ENCODE peak calls at places on chromosomes 11 and 22, in eight cellular contexts. One of them, this sample, is unnamed. For H3K27me3, the result is how much of the 10 kb centered on the place peaks cover.

GRCh38 chr11:15748673-15749190 is 607.6 kb downstream of the SOX6 start:
- DNase-seq in K562: no peak
- DNase-seq in sigmoid colon: no peak
- DNase-seq in ovary: no peak
- DNase-seq in tibial nerve: no peak
- DNase-seq in HepG2: no peak
- DNase-seq in stomach: no peak
- DNase-seq in suprapubic skin: no peak
- DNase-seq in this sample: no peak

GRCh38 chr11:9796276-9796675 is 132.4 kb downstream of the SWAP70 start:
- DNase-seq in suprapubic skin: no peak
- DNase-seq in stomach: no peak
- DNase-seq in tibial nerve: no peak
- DNase-seq in K562: no peak
- DNase-seq in ovary: no peak
- DNase-seq in sigmoid colon: no peak
- DNase-seq in HepG2: no peak
- DNase-seq in this sample: no peak

GRCh38 chr22:24097961-24098391 is 83.3 kb upstream of the SUSD2 start:
- DNase-seq in sigmoid colon: peak
- DNase-seq in HepG2: no peak
- DNase-seq in suprapubic skin: peak
- DNase-seq in K562: no peak
- DNase-seq in tibial nerve: no peak
- DNase-seq in ovary: no peak
- DNase-seq in stomach: no peak
- DNase-seq in this sample: peak

GRCh38 chr11:115488945-115489344 is 15.3 kb downstream of the CADM1 start:
- DNase-seq in sigmoid colon: no peak
- DNase-seq in ovary: no peak
- DNase-seq in K562: no peak
- DNase-seq in tibial nerve: no peak
- DNase-seq in suprapubic skin: no peak
- DNase-seq in stomach: no peak
- DNase-seq in HepG2: peak
- DNase-seq in this sample: no peak

GRCh38 chr22:35218079-35218478 is 39.2 kb upstream of the HMGXB4 start:
- DNase-seq in sigmoid colon: no peak
- DNase-seq in stomach: no peak
- DNase-seq in tibial nerve: no peak
- DNase-seq in HepG2: no peak
- DNase-seq in K562: no peak
- DNase-seq in ovary: no peak
- DNase-seq in suprapubic skin: no peak
- DNase-seq in this sample: no peak

GRCh38 chr11:70503878-70504240 is 105.5 kb downstream of the CTTN start:
- DNase-seq in tibial nerve: no peak
- DNase-seq in K562: peak
- DNase-seq in HepG2: no peak
- DNase-seq in stomach: no peak
- DNase-seq in sigmoid colon: peak
- DNase-seq in suprapubic skin: no peak
- DNase-seq in ovary: no peak
- DNase-seq in this sample: no peak

GRCh38 chr11:86101493-86101892 is 32.6 kb upstream of the PICALM start:
- DNase-seq in HepG2: no peak
- DNase-seq in K562: no peak
- DNase-seq in stomach: no peak
- DNase-seq in ovary: no peak
- DNase-seq in sigmoid colon: no peak
- DNase-seq in tibial nerve: no peak
- DNase-seq in suprapubic skin: no peak
- DNase-seq in this sample: no peak

GRCh38 chr11:22728600-22729394 is 62.4 kb downstream of the GAS2 start:
- DNase-seq in sigmoid colon: no peak
- DNase-seq in K562: no peak
- DNase-seq in suprapubic skin: no peak
- DNase-seq in HepG2: peak
- DNase-seq in ovary: no peak
- DNase-seq in tibial nerve: no peak
- DNase-seq in stomach: no peak
- DNase-seq in this sample: no peak

GRCh38 chr22:31639640-31640039 is 22.4 kb downstream of the PISD start:
- DNase-seq in ovary: no peak
- DNase-seq in sigmoid colon: no peak
- DNase-seq in HepG2: no peak
- DNase-seq in suprapubic skin: no peak
- DNase-seq in tibial nerve: no peak
- DNase-seq in K562: no peak
- DNase-seq in stomach: peak
- DNase-seq in this sample: no peak

GRCh38 chr22:31635638-31636306 is 26.2 kb downstream of the PISD start:
- DNase-seq in tibial nerve: no peak
- DNase-seq in ovary: no peak
- DNase-seq in sigmoid colon: no peak
- DNase-seq in stomach: peak
- DNase-seq in K562: no peak
- DNase-seq in suprapubic skin: no peak
- DNase-seq in HepG2: no peak
- DNase-seq in this sample: no peak

GRCh38 chr22:31637938-31638618 is 23.9 kb downstream of the PISD start:
- DNase-seq in HepG2: no peak
- DNase-seq in sigmoid colon: no peak
- DNase-seq in ovary: no peak
- DNase-seq in K562: no peak
- DNase-seq in suprapubic skin: no peak
- DNase-seq in stomach: no peak
- DNase-seq in tibial nerve: no peak
- DNase-seq in this sample: peak

DNA sequence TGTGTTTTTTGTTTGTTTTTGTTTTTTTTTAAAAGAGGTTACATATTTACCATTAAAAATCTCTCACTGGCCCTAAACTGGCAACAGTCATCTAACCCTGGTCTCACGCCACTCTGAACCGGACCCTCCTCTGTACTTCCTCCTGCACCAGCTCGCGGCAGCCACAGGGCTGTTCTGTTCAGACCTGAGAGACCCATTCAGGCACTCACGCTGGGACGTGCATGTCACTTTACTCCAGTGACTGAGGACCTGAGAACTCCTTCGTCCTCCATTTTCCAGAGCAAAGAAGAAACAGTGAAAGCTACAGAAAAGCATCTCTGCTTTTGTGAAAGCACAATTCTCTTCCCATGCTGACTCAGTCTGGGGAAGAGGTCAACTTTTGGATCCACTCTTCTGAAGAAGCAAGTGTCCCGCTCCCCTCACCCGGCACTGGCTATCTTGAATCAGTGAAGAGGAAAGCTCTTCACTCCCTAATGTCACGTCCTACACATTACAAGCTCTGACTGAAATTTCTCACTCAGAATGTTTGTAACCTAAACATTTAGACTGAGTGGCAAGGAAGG is 24.6 kb downstream of the PISD start:
- DNase-seq in HepG2: no peak
- DNase-seq in sigmoid colon: no peak
- DNase-seq in ovary: no peak
- DNase-seq in suprapubic skin: no peak
- DNase-seq in tibial nerve: no peak
- DNase-seq in stomach: no peak
- DNase-seq in K562: no peak
- DNase-seq in this sample: no peak
- TF ChIP-seq EP300 in HepG2: no peak
- TF ChIP-seq EP300 in sigmoid colon: no peak
- TF ChIP-seq EP300 in ovary: no peak
- TF ChIP-seq EP300 in suprapubic skin: no peak
- TF ChIP-seq EP300 in tibial nerve: no peak
- TF ChIP-seq EP300 in stomach: no peak
- TF ChIP-seq EP300 in K562: no peak
- TF ChIP-seq EP300 in this sample: no peak

GRCh38 chr22:47591709-47592108 is 829.3 kb downstream of the TBC1D22A start:
- DNase-seq in HepG2: no peak
- DNase-seq in suprapubic skin: peak
- DNase-seq in stomach: peak
- DNase-seq in sigmoid colon: peak
- DNase-seq in tibial nerve: no peak
- DNase-seq in ovary: no peak
- DNase-seq in K562: no peak
- DNase-seq in this sample: no peak

GRCh38 chr22:47595122-47595521 is 832.7 kb downstream of the TBC1D22A start:
- DNase-seq in K562: no peak
- DNase-seq in ovary: no peak
- DNase-seq in tibial nerve: no peak
- DNase-seq in stomach: peak
- DNase-seq in sigmoid colon: peak
- DNase-seq in HepG2: no peak
- DNase-seq in suprapubic skin: no peak
- DNase-seq in this sample: no peak

GRCh38 chr22:47593291-47593690 is 830.8 kb downstream of the TBC1D22A start:
- DNase-seq in tibial nerve: no peak
- DNase-seq in suprapubic skin: no peak
- DNase-seq in K562: no peak
- DNase-seq in HepG2: no peak
- DNase-seq in sigmoid colon: peak
- DNase-seq in ovary: no peak
- DNase-seq in stomach: peak
- DNase-seq in this sample: no peak

GRCh38 chr22:47592791-47593190 is 830.3 kb downstream of the TBC1D22A start:
- DNase-seq in stomach: peak
- DNase-seq in ovary: no peak
- DNase-seq in suprapubic skin: no peak
- DNase-seq in sigmoid colon: peak
- DNase-seq in K562: no peak
- DNase-seq in HepG2: no peak
- DNase-seq in tibial nerve: no peak
- DNase-seq in this sample: no peak

DNA sequence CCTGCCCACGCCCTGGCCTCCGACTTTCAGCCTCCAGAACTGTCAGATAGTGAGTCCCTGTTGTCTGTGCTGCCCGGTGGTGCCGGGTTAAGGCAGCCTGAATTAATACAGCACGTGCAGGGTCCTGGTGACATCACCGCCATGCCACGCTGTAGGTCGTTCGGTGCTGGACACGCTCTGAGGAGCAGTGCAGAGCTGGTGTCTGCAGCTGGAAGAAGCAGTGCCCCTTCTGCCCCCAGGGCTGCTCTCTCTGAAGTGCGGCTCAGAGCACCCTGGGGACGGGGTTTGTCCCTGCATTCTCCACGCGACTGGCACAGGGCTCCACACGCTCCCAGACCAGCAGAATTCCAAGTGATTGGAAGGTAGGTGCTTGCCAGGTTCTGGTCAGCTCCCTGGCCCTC is 831.5 kb downstream of the TBC1D22A start:
- DNase-seq in ovary: no peak
- DNase-seq in suprapubic skin: no peak
- DNase-seq in K562: no peak
- DNase-seq in stomach: peak
- DNase-seq in tibial nerve: no peak
- DNase-seq in HepG2: no peak
- DNase-seq in sigmoid colon: peak
- DNase-seq in this sample: no peak
- H3K27me3 ChIP-seq in ovary: under half
- H3K27me3 ChIP-seq in suprapubic skin: under half
- H3K27me3 ChIP-seq in K562: under half
- H3K27me3 ChIP-seq in stomach: under half
- H3K27me3 ChIP-seq in tibial nerve: under half
- H3K27me3 ChIP-seq in HepG2: under half
- H3K27me3 ChIP-seq in sigmoid colon: under half
- H3K27me3 ChIP-seq in this sample: under half

DNA sequence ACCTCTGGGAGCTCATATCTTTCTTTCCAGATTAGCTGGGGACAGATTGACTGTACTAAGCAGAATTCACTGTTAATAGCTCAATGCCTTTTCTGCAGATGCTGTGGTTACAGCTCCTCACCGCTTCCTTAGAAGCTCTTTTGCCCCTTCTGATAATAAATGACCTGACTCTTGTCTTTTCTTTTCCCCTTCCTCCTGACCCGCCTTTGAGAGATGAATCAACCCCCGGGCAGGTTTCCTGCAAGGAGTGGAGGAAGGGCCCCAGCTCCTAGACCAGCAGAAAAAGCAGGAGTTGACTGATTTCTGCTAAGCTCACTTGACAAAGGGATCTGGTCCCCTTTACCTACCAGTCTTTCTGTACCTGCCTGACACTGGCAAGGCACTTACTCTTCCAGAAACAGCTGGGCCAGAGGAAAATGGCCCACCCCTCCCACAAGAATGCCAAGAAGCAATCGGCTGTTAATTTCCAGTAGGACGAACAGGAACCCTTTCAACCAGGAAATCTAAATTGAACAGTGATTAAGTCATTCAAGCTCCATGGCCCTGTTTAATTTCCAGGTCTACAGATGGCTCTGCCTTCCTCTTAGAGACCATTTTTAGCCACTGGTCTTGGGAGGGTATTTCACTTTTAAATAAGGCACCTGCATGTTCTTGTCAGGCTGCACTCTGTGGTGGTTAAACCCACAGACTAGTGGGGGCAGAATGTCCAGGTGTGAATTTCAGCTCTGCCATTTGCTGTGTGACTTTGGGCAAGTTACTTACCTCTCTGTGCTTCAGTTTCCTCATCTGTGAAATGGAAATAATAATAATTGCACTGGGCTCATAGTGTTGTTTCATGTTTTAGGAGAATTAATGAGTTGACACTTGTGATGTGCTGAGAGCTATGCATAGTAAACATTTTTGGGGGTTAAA is 67.5 kb downstream of the PRR5L start:
- DNase-seq in sigmoid colon: no peak
- DNase-seq in K562: no peak
- DNase-seq in tibial nerve: no peak
- DNase-seq in ovary: no peak
- DNase-seq in stomach: no peak
- DNase-seq in HepG2: no peak
- DNase-seq in suprapubic skin: no peak
- DNase-seq in this sample: no peak
- H3K27ac ChIP-seq in sigmoid colon: no peak
- H3K27ac ChIP-seq in K562: no peak
- H3K27ac ChIP-seq in tibial nerve: no peak
- H3K27ac ChIP-seq in ovary: no peak
- H3K27ac ChIP-seq in stomach: no peak
- H3K27ac ChIP-seq in HepG2: no peak
- H3K27ac ChIP-seq in suprapubic skin: no peak
- H3K27ac ChIP-seq in this sample: no peak

GRCh38 chr22:33114570-33114969 is 56.4 kb upstream of the SYN3 start:
- DNase-seq in tibial nerve: no peak
- DNase-seq in K562: no peak
- DNase-seq in stomach: no peak
- DNase-seq in suprapubic skin: no peak
- DNase-seq in HepG2: no peak
- DNase-seq in sigmoid colon: no peak
- DNase-seq in ovary: no peak
- DNase-seq in this sample: no peak

GRCh38 chr22:33116846-33117547 is 58.8 kb upstream of the SYN3 start:
- DNase-seq in K562: no peak
- DNase-seq in stomach: no peak
- DNase-seq in suprapubic skin: no peak
- DNase-seq in sigmoid colon: no peak
- DNase-seq in tibial nerve: no peak
- DNase-seq in HepG2: no peak
- DNase-seq in ovary: no peak
- DNase-seq in this sample: no peak

GRCh38 chr22:33124471-33124870 is 66.3 kb upstream of the SYN3 start:
- DNase-seq in K562: no peak
- DNase-seq in sigmoid colon: no peak
- DNase-seq in stomach: no peak
- DNase-seq in tibial nerve: no peak
- DNase-seq in ovary: no peak
- DNase-seq in suprapubic skin: no peak
- DNase-seq in HepG2: no peak
- DNase-seq in this sample: no peak

GRCh38 chr22:33117821-33118220 is 59.6 kb upstream of the SYN3 start:
- DNase-seq in stomach: no peak
- DNase-seq in HepG2: no peak
- DNase-seq in K562: no peak
- DNase-seq in tibial nerve: no peak
- DNase-seq in sigmoid colon: no peak
- DNase-seq in ovary: no peak
- DNase-seq in suprapubic skin: no peak
- DNase-seq in this sample: no peak

GRCh38 chr22:33119044-33119443 is 60.9 kb upstream of the SYN3 start:
- DNase-seq in suprapubic skin: no peak
- DNase-seq in HepG2: no peak
- DNase-seq in stomach: no peak
- DNase-seq in tibial nerve: no peak
- DNase-seq in sigmoid colon: no peak
- DNase-seq in ovary: no peak
- DNase-seq in K562: no peak
- DNase-seq in this sample: no peak
- TF ChIP-seq EP300 in suprapubic skin: no peak
- TF ChIP-seq EP300 in HepG2: no peak
- TF ChIP-seq EP300 in stomach: no peak
- TF ChIP-seq EP300 in tibial nerve: no peak
- TF ChIP-seq EP300 in sigmoid colon: no peak
- TF ChIP-seq EP300 in ovary: no peak
- TF ChIP-seq EP300 in K562: no peak
- TF ChIP-seq EP300 in this sample: no peak